ENCODE peak calls at places on chromosomes 5 and 9, in five cellular contexts. Y, I, N, V and M are unnamed samples.

GRCh38 chr9:89632136-89633135 is 27.6 kb downstream of the GADD45G start:
- DNase-seq in Y (no peak), V (no peak), I (no peak), N (no peak), M (no peak)

GRCh38 chr5:78699565-78700143 is 51.1 kb upstream of the LHFPL2 start:
- DNase-seq in N (no peak), I (peak; percentile 92), V (peak; percentile 97), Y (no peak), M (no peak)

GRCh38 chr9:21454149-21454548 is 13.9 kb downstream of the IFNA1 start:
- DNase-seq in V (peak; percentile 64), N (no peak), Y (no peak), I (peak; percentile 44), M (no peak)

GRCh38 chr9:31418419-31418818 is 966.0 kb upstream of the ACO1 start:
- DNase-seq in V (no peak), N (no peak), Y (no peak), I (no peak), M (no peak)

GRCh38 chr5:144142030-144142825 is 28.2 kb downstream of the YIPF5 start:
- DNase-seq in Y (no peak), N (peak; percentile 41), I (peak; percentile 60), V (peak; percentile 42), M (no peak)

GRCh38 chr9:87337335-87338074 is 160.2 kb upstream of the DAPK1 start:
- DNase-seq in I (peak; percentile 40), Y (no peak), V (peak; percentile 63), N (no peak), M (no peak)

GRCh38 chr9:34459941-34460340 is 1.3 kb downstream of the DNAI1 start:
- DNase-seq in I (no peak), Y (no peak), N (no peak), V (no peak), M (no peak)

GRCh38 chr5:111502976-111503375 is 9.4 kb downstream of the STARD4 start:
- DNase-seq in I (no peak), V (peak; percentile 44), N (no peak), Y (no peak), M (no peak)

GRCh38 chr5:160486573-160486972 is 64.9 kb downstream of the PTTG1 start:
- DNase-seq in V (no peak), Y (peak; percentile 26), N (no peak), I (no peak), M (peak; percentile 41)

GRCh38 chr5:146448783-146449519 is 1.8 kb downstream of the TCERG1 start:
- DNase-seq in I (no peak), Y (no peak), N (peak; percentile 7), V (no peak), M (no peak)

GRCh38 chr5:19172926-19173425 is 815.0 kb downstream of the CDH18 start:
- DNase-seq in I (no peak), N (no peak), V (no peak), Y (no peak), M (no peak)

GRCh38 chr5:133941456-133942196 is 26.8 kb downstream of the C5orf15 start:
- DNase-seq in I (no peak), Y (no peak), V (no peak), N (peak; percentile 57), M (no peak)

GRCh38 chr5:157689942-157690689 is 18.8 kb downstream of the C5orf52 start:
- DNase-seq in Y (peak; percentile 17), I (no peak), N (no peak), V (no peak), M (no peak)

GRCh38 chr9:134175808-134176598 is 11.6 kb upstream of the RNU6ATAC start:
- DNase-seq in V (no peak), I (no peak), Y (no peak), N (no peak), M (no peak)

GRCh38 chr9:127059648-127060365 is 62.6 kb downstream of the ANGPTL2 start:
- DNase-seq in I (no peak), V (no peak), Y (no peak), N (peak; percentile 5), M (no peak)

GRCh38 chr9:109121218-109121796 is 1.6 kb upstream of the TMEM245 start:
- DNase-seq in I (no peak), V (no peak), N (no peak), Y (no peak), M (no peak)

GRCh38 chr9:133160742-133161541 is 2.8 kb downstream of the GBGT1 start:
- DNase-seq in Y (no peak), N (peak; percentile 68), V (peak; percentile 26), I (peak; percentile 57), M (no peak)

GRCh38 chr5:154478224-154478565 is at the start of gene HAND1:
- DNase-seq in V (no peak), I (no peak), Y (no peak), N (no peak), M (no peak)

GRCh38 chr5:74372502-74373445 is 267.8 kb downstream of the ENC1 start:
- DNase-seq in I (no peak), Y (no peak), N (no peak), V (peak; percentile 65), M (no peak)

GRCh38 chr5:33238826-33239670 is 201.7 kb upstream of the TARS1 start:
- DNase-seq in Y (no peak), N (peak; percentile 19), V (no peak), I (no peak), M (no peak)

GRCh38 chr9:15982182-15982581 is 429.3 kb downstream of the CCDC171 start:
- DNase-seq in V (no peak), I (no peak), Y (no peak), N (no peak), M (no peak)

GRCh38 chr9:21696411-21696865 is 106.0 kb upstream of the MTAP start:
- DNase-seq in Y (no peak), I (peak; percentile 29), V (no peak), N (peak; percentile 4), M (no peak)

GRCh38 chr9:38081356-38082108 is 12.5 kb upstream of the SHB start:
- DNase-seq in V (no peak), Y (no peak), N (no peak), I (peak; percentile 55), M (no peak)

GRCh38 chr5:65338606-65339151 is 143.0 kb downstream of the ADAMTS6 start:
- DNase-seq in Y (no peak), N (no peak), I (peak; percentile 36), V (peak; percentile 46), M (no peak)

GRCh38 chr5:142866563-142867275 is 96.5 kb downstream of the ARHGAP26 start:
- DNase-seq in N (peak; percentile 77), Y (no peak), V (peak; percentile 70), I (peak; percentile 75), M (peak; percentile 44)

GRCh38 chr5:128613757-128614156 is 75.7 kb upstream of the FBN2 start:
- DNase-seq in I (no peak), N (no peak), V (peak; percentile 16), Y (no peak), M (no peak)

GRCh38 chr5:139486201-139486600 is 3.6 kb upstream of the STING1 start:
- DNase-seq in N (no peak), I (no peak), Y (no peak), V (no peak), M (no peak)

GRCh38 chr5:52947851-52948250 is 41.3 kb upstream of the ITGA2 start:
- DNase-seq in N (no peak), I (peak; percentile 36), V (peak; percentile 40), Y (no peak), M (no peak)

GRCh38 chr5:132211787-132212186 is 15.9 kb downstream of the P4HA2 start:
- DNase-seq in N (no peak), V (peak; percentile 48), Y (no peak), I (no peak), M (no peak)

GRCh38 chr9:114884787-114885452 is 45.5 kb downstream of the TNFSF8 start:
- DNase-seq in V (no peak), N (no peak), I (no peak), Y (no peak), M (no peak)